ENCODE peak calls at places on chromosomes 5 and 9, in four cellular contexts. O is hepatocyte, M is mammary epithelial cell, N is astrocyte. C is an unnamed sample.

GRCh38 chr9:116149844-116150243 is 3.7 kb upstream of the PAPPA start:
- DNase-seq in M (no peak), O (peak; percentile 61), N (no peak), C (no peak)

GRCh38 chr9:69452110-69452780 is 127.2 kb downstream of the ENTREP1 start:
- DNase-seq in N (no peak), M (no peak), O (no peak), C (no peak)

GRCh38 chr5:84430863-84431663 is 46.4 kb upstream of the EDIL3 start:
- DNase-seq in N (no peak), O (no peak), M (peak; percentile 60), C (no peak)

GRCh38 chr5:40223884-40224402 is 455.8 kb upstream of the PTGER4 start:
- DNase-seq in O (no peak), M (peak; percentile 77), N (peak; percentile 94), C (no peak)

GRCh38 chr5:173823721-173824567 is 64.2 kb upstream of the CPEB4 start:
- DNase-seq in O (peak; percentile 74), M (peak; percentile 83), N (peak; percentile 86), C (no peak)

GRCh38 chr5:68368280-68368679 is 152.7 kb downstream of the PIK3R1 start:
- DNase-seq in N (peak; percentile 42), M (peak; percentile 59), O (no peak), C (no peak)

GRCh38 chr9:130423272-130423671 is 21.5 kb upstream of the ASS1 start:
- DNase-seq in M (no peak), N (no peak), O (peak; percentile 35), C (no peak)

GRCh38 chr9:8764041-8764440 is 964.5 kb upstream of the DMAC1 start:
- DNase-seq in O (no peak), M (no peak), N (peak; percentile 7), C (no peak)

GRCh38 chr9:68832853-68833518 is 127.9 kb downstream of the PIP5K1B start:
- DNase-seq in M (no peak), N (no peak), O (no peak), C (no peak)

GRCh38 chr5:180072556-180072955 is 997 bp upstream of the RNF130 start:
- DNase-seq in O (no peak), N (no peak), M (no peak), C (no peak)

GRCh38 chr5:95779611-95780010 is 42.9 kb downstream of the GLRX start:
- DNase-seq in M (no peak), N (peak; percentile 55), O (no peak), C (no peak)

GRCh38 chr5:118548761-118549160 is 439.6 kb downstream of the DTWD2 start:
- DNase-seq in N (peak; percentile 47), M (peak; percentile 79), O (peak; percentile 41), C (no peak)

GRCh38 chr9:100567856-100568255 is 10.0 kb upstream of the CAVIN4 start:
- DNase-seq in O (no peak), N (no peak), M (no peak), C (no peak)

GRCh38 chr9:85114799-85115198 is 445.3 kb downstream of the NTRK2 start:
- DNase-seq in O (no peak), N (peak; percentile 33), M (peak; percentile 80), C (no peak)

GRCh38 chr9:133485531-133486260 is 6.8 kb upstream of the SLC2A6 start:
- DNase-seq in N (no peak), M (no peak), O (no peak), C (no peak)

GRCh38 chr5:168375214-168375613 is 83.8 kb downstream of the WWC1 start:
- DNase-seq in N (no peak), M (no peak), O (no peak), C (no peak)

GRCh38 chr5:59600153-59600552 is 293.4 kb downstream of the PDE4D start:
- DNase-seq in M (no peak), O (no peak), N (no peak), C (no peak)

GRCh38 chr9:11206925-11207324 is 594.1 kb upstream of the PTPRD start:
- DNase-seq in N (no peak), O (no peak), M (no peak), C (no peak)

GRCh38 chr9:136310273-136311030 is 6.6 kb upstream of the CCDC187 start:
- DNase-seq in M (no peak), N (no peak), O (peak; percentile 55), C (no peak)

DNA sequence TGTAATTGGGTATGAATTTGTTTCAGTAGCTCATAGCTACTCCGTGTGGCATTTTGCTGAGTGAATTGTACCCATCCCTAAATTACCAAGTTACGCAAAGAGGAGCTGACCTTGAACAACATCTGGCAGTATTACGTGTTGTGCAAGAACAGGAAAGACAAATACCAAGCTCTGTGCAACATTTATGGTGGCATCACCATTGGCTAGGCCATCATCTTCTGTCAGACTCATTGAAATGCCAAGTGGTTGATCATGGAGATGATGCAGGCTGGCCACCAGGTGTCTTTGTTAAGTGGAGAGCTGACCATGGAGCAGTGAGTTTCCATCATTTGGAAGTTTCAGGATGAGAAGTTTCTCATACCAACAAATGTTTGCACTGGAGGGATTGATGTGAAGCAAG is 15.0 kb downstream of the ZSWIM6 start:
- DNase-seq in M (no peak), N (no peak), O (no peak), C (no peak)
- TF ChIP-seq CTCF in M (no peak), N (no peak), O (no peak), C (no peak)

GRCh38 chr9:138022121-138022741 is 144.6 kb downstream of the CACNA1B start:
- DNase-seq in M (peak; percentile 15), N (no peak), O (peak; percentile 62), C (no peak)
- TF ChIP-seq CTCF in M (peak; percentile 42), N (no peak), O (peak; percentile 40), C (no peak)

GRCh38 chr5:169757016-169757415 is 119.9 kb downstream of the DOCK2 start:
- DNase-seq in O (no peak), M (no peak), N (no peak), C (no peak)

GRCh38 chr5:169751490-169751889 is 114.4 kb downstream of the DOCK2 start:
- DNase-seq in O (no peak), M (peak; percentile 6), N (no peak), C (no peak)

GRCh38 chr5:169756071-169756765 is 119.1 kb downstream of the DOCK2 start:
- DNase-seq in N (no peak), O (no peak), M (no peak), C (no peak)

GRCh38 chr5:169753795-169754194 is 116.7 kb downstream of the DOCK2 start:
- DNase-seq in N (peak; percentile 78), M (peak; percentile 56), O (no peak), C (no peak)

DNA sequence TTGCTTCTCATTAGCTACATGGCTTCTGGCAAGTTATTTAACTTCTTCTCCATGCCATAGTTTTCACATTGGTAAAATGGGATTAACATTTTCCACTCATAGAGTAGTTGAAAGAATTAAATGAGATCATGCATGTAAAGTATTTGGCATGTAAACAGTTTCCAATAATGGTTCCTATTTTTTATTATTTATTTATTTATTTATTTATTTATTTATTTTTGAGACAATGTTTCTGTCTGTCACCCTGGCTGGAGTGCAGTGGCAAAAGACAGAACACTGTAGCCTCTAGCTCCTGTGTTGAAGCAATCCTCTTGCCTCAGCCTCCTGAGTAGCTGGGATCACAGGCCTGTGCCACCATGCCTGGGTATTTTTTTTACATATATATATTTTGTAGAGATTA is 117.7 kb downstream of the DOCK2 start:
- DNase-seq in O (no peak), M (no peak), N (no peak), C (no peak)
- TF ChIP-seq CTCF in O (no peak), M (no peak), N (no peak), C (no peak)

DNA sequence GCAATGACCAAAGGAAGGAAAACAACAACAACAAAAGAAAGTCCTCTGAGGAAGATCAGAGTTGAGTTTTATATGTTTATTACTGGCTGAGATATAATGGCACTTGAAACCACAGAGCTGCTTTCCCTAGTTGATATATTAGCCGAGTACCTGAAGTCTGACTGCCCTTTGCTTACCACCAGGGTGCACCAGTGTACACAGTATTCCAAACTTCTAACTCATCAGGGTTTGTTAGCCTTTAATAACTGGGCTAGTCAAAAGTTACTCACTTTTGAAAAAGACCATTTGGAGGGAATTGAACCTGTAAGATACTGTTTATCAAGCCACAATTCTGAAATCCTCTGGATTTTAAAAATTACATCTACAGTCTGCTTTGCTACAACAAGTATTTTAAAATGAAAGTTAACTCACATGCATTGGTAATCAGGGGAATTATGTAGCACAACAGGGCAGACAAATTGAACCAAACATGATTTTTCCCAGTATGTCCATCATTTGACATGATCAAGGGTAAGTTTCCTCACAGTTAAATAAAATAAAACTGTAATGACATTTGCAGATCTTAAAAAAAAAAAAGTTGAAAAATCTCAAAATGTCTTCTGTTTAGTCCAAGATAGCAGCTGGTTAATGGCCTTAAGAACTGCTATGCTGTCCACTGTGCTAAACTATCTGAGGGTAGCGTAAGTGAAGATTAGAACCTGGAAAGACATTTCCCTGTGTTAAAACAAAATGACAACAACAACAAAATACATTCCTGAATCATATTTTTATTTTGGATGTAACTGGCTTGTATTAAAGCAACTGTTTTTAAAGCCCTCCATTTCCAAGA is 57.3 kb upstream of the C6 start:
- DNase-seq in O (peak; percentile 68), M (peak; percentile 34), N (peak; percentile 51), C (no peak)
- TF ChIP-seq CTCF in O (peak; percentile 77), M (peak; percentile 83), N (peak; percentile 92), C (peak; percentile 22)

GRCh38 chr9:2603621-2604020 is 18.0 kb upstream of the VLDLR start:
- DNase-seq in N (no peak), M (no peak), O (no peak), C (no peak)

GRCh38 chr9:2605246-2605645 is 16.3 kb upstream of the VLDLR start:
- DNase-seq in M (no peak), N (no peak), O (no peak), C (no peak)

GRCh38 chr9:2610985-2611384 is 10.6 kb upstream of the VLDLR start:
- DNase-seq in N (peak; percentile 20), O (peak; percentile 17), M (no peak), C (no peak)

GRCh38 chr9:2613730-2614271 is 7.8 kb upstream of the VLDLR start:
- DNase-seq in O (no peak), M (peak; percentile 35), N (no peak), C (no peak)

GRCh38 chr9:2608276-2608675 is 13.3 kb upstream of the VLDLR start:
- DNase-seq in O (no peak), N (no peak), M (no peak), C (no peak)
- TF ChIP-seq CTCF in O (no peak), N (no peak), M (no peak), C (no peak)

GRCh38 chr9:7591501-7591900 is 208.1 kb downstream of the DMAC1 start:
- DNase-seq in M (no peak), N (no peak), O (no peak), C (no peak)

GRCh38 chr9:7597716-7598115 is 201.9 kb downstream of the DMAC1 start:
- DNase-seq in N (no peak), M (no peak), O (no peak), C (no peak)

GRCh38 chr9:7592321-7593319 is 207.0 kb downstream of the DMAC1 start:
- DNase-seq in O (no peak), N (no peak), M (no peak), C (no peak)
- TF ChIP-seq CTCF in O (peak; percentile 27), N (no peak), M (peak; percentile 12), C (no peak)

GRCh38 chr9:126965541-126966428 is 51.2 kb downstream of the RALGPS1 start:
- DNase-seq in N (peak; percentile 18), O (peak; percentile 43), M (peak; percentile 27), C (peak; percentile 54)
- TF ChIP-seq CTCF in N (peak; percentile 74), O (peak; percentile 56), M (peak; percentile 95), C (peak; percentile 75)

C was measured in CD8-positive, alpha-beta T cell.